ENCODE peak calls at places on chromosomes 7 and 10, in six cellular contexts. M, P, Y, F, B and W are unnamed samples. For H3K4me1 and H3K9me3, the result is how much of the 10 kb centered on the place peaks cover.

GRCh38 chr10:102605712-102606111 is 38.6 kb upstream of the TRIM8 start:
- DNase-seq in M (no peak), P (no peak), Y (no peak), F (no peak), B (no peak), W (no peak)

GRCh38 chr7:18109762-18110161 is 82.1 kb upstream of the PRPS1L1 start:
- DNase-seq in M (no peak), P (no peak), Y (no peak), F (no peak), B (no peak), W (no peak)

GRCh38 chr10:17557459-17557858 is 59.7 kb downstream of the HACD1 start:
- DNase-seq in M (no peak), P (no peak), Y (no peak), F (no peak), B (no peak), W (no peak)

GRCh38 chr10:117004627-117005453 is at the start of gene SHTN1:
- DNase-seq in M (peak), P (peak), Y (peak), F (peak), B (peak), W (peak)

GRCh38 chr10:4656576-4657194 is 169.3 kb upstream of the AKR1E2 start:
- DNase-seq in M (peak), P (peak), Y (no peak), F (no peak), B (peak), W (no peak)

GRCh38 chr10:132724436-132724835 is 61.5 kb downstream of the NKX6-2 start:
- DNase-seq in M (no peak), P (no peak), Y (no peak), F (no peak), B (no peak), W (no peak)

GRCh38 chr7:105835441-105835840 is 41.0 kb downstream of the ATXN7L1 start:
- DNase-seq in M (no peak), P (no peak), Y (no peak), F (no peak), B (no peak), W (no peak)

GRCh38 chr7:16847381-16847860 is 34.4 kb downstream of the AGR3 start:
- DNase-seq in M (no peak), P (peak), Y (no peak), F (no peak), B (no peak), W (peak)

GRCh38 chr7:158321936-158322615 is 265.5 kb downstream of the PTPRN2 start:
- DNase-seq in M (no peak), P (no peak), Y (no peak), F (no peak), B (no peak), W (no peak)

GRCh38 chr10:69459893-69460575 is 8.8 kb downstream of the TSPAN15 start:
- DNase-seq in M (no peak), P (no peak), Y (no peak), F (no peak), B (no peak), W (no peak)
- H3K4me1 ChIP-seq in M (under half), P (half or more), Y (under half), F (under half), B (under half), W (under half)

GRCh38 chr10:813286-813685 is 118.2 kb downstream of the LARP4B start:
- DNase-seq in M (no peak), P (no peak), Y (no peak), F (no peak), B (no peak), W (no peak)
- H3K27ac ChIP-seq in M (no peak), P (no peak), Y (no peak), F (no peak), B (no peak), W (no peak)

GRCh38 chr10:130661419-130661818 is 525.2 kb downstream of the GLRX3 start:
- DNase-seq in M (no peak), P (no peak), Y (no peak), F (no peak), B (no peak), W (no peak)

GRCh38 chr10:130660266-130660665 is 524.1 kb downstream of the GLRX3 start:
- DNase-seq in M (no peak), P (no peak), Y (no peak), F (no peak), B (no peak), W (no peak)

GRCh38 chr10:130658687-130659290 is 522.6 kb downstream of the GLRX3 start:
- DNase-seq in M (no peak), P (no peak), Y (no peak), F (no peak), B (no peak), W (no peak)

GRCh38 chr10:130656582-130657133 is 520.5 kb downstream of the GLRX3 start:
- DNase-seq in M (no peak), P (no peak), Y (no peak), F (no peak), B (no peak), W (no peak)

GRCh38 chr10:130659528-130659927 is 523.3 kb downstream of the GLRX3 start:
- DNase-seq in M (no peak), P (no peak), Y (no peak), F (no peak), B (no peak), W (no peak)
- H3K9me3 ChIP-seq in M (under half), P (under half), Y (under half), F (under half), B (under half), W (under half)

GRCh38 chr7:150967332-150967731 is 10.8 kb downstream of the KCNH2 start:
- DNase-seq in M (no peak), P (no peak), Y (no peak), F (no peak), B (no peak), W (no peak)
- H3K4me1 ChIP-seq in M (under half), P (half or more), Y (under half), F (under half), B (under half), W (under half)